ENCODE peak calls at places on chromosomes 1 and 21, in six cellular contexts. N, Y, Z, C, Q and G are unnamed samples.

GRCh38 chr21:41171210-41171609 is 3.2 kb downstream of the BACE2 start:
- DNase-seq in Z (no peak), N (no peak), Y (no peak), C (no peak), Q (no peak), G (no peak)

GRCh38 chr1:119958223-119958622 is 61.9 kb upstream of the ADAM30 start:
- DNase-seq in Q (no peak), N (no peak), Z (no peak), Y (no peak), C (peak), G (no peak)

GRCh38 chr1:112272101-112272772 is 123.8 kb upstream of the CTTNBP2NL start:
- DNase-seq in C (no peak), Z (peak), Y (no peak), N (no peak), Q (no peak), G (no peak)

GRCh38 chr1:2641381-2642130 is 8.7 kb upstream of the MMEL1 start:
- DNase-seq in Z (no peak), N (no peak), Q (no peak), C (no peak), Y (no peak), G (no peak)

GRCh38 chr1:8560611-8561544 is 243.0 kb downstream of the SLC45A1 start:
- DNase-seq in C (peak), Z (no peak), N (peak), Q (no peak), Y (peak), G (peak)

GRCh38 chr1:194044892-194045291 is 858.5 kb upstream of the B3GALT2 start:
- DNase-seq in Q (no peak), C (no peak), N (no peak), Z (no peak), Y (no peak), G (no peak)

GRCh38 chr1:157626099-157626498 is 28.2 kb upstream of the FCRL4 start:
- DNase-seq in Y (peak), Z (peak), C (peak), Q (peak), N (peak), G (peak)

GRCh38 chr1:209583408-209583807 is at the start of gene CAMK1G:
- DNase-seq in Z (no peak), Y (no peak), Q (peak), C (no peak), N (no peak), G (peak)

GRCh38 chr1:47563206-47563605 is 125.4 kb downstream of the FOXD2 start:
- DNase-seq in Q (no peak), N (no peak), C (no peak), Y (no peak), Z (no peak), G (no peak)
- TF ChIP-seq ZNF274 in Q (no peak), N (no peak), C (no peak), Y (no peak), Z (no peak), G (no peak)

GRCh38 chr1:22050330-22050729 is 2.2 kb upstream of the CDC42 start:
- DNase-seq in Y (no peak), C (no peak), Q (no peak), Z (no peak), N (no peak), G (no peak)
- H3K4me3 ChIP-seq in Y (no peak), C (no peak), Q (no peak), Z (no peak), N (no peak), G (no peak)

DNA sequence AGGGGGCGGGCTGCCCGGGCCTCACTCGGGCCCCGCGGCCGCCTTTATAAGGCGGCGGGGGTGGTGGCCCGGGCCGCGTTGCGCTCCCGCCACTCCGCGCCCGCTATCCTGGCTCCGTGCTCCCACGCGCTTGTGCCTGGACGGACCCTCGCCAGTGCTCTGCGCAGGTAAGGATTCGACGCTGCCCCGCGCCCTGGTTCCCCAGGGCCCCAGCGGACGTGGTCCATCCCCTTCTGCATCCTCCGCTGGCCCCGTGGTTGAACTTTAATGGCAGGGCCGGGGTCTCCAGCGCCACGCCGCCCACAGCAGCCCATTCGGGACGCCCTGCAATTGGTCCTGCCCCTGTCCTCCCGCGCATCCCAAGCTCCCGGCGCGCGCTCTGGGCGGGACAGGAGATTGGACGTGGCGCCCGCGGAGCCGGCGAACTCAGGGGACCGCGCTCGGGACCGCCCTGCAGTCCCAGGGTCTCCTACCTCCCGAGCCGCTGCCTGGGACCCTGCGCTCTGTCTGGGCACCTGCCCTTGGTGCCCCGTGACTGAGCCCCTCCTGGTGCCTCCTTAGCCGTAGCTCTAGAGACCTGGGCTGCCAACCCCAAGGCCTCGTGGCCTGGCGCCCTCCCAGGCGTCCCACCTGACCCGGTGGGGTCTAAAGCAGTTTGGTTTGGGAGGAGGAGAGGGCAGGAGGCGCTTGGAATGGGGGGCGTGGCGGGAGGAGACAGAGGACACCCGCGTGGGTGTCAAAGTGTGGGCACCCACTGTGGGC is at the start of gene ALPL:
- DNase-seq in N (no peak), Z (no peak), Y (no peak), Q (peak), C (no peak), G (no peak)
- TF ChIP-seq ZNF274 in N (no peak), Z (no peak), Y (no peak), Q (no peak), C (no peak), G (no peak)

GRCh38 chr1:24693827-24694379 is 50.8 kb downstream of the SRRM1 start:
- DNase-seq in Q (no peak), N (no peak), Y (no peak), C (no peak), Z (no peak), G (no peak)
- H3K4me3 ChIP-seq in Q (no peak), N (no peak), Y (no peak), C (no peak), Z (no peak), G (no peak)